ENCODE peak calls at places on chromosomes 13 and 19, in ten cellular contexts. P, T, C, K, N, W, J, U, R and X are unnamed samples.

GRCh38 chr13:98089246-98089645 is 53.6 kb upstream of the FARP1 start:
- DNase-seq in P (peak; percentile 30), K (peak; percentile 90), U (no peak), N (no peak), W (no peak), R (no peak), T (no peak), C (no peak), J (no peak), X (no peak)

GRCh38 chr13:50410921-50411712 is 395.9 kb downstream of the KCNRG start:
- DNase-seq in P (peak; percentile 85), C (no peak), J (no peak), W (no peak), U (no peak), N (no peak), K (peak; percentile 76), R (peak; percentile 4), T (no peak), X (peak; percentile 89)

GRCh38 chr13:60230593-60230992 is 66.9 kb upstream of the DIAPH3 start:
- DNase-seq in K (peak; percentile 34), J (no peak), N (no peak), W (no peak), P (no peak), C (no peak), R (no peak), T (no peak), U (no peak), X (peak; percentile 35)

GRCh38 chr19:8827277-8827676 is 4.8 kb downstream of the ZNF558 start:
- DNase-seq in C (no peak), J (no peak), P (no peak), W (no peak), U (no peak), R (no peak), N (no peak), T (no peak), K (no peak), X (no peak)

GRCh38 chr13:74134777-74135305 is 637 bp upstream of the KLF12 start:
- DNase-seq in T (peak; percentile 82), N (no peak), C (peak; percentile 32), K (no peak), R (peak; percentile 48), U (no peak), P (no peak), W (peak; percentile 66), J (no peak), X (no peak)

GRCh38 chr19:7833225-7834156 is 3.5 kb downstream of the EVI5L start:
- DNase-seq in U (no peak), K (peak; percentile 77), T (no peak), J (no peak), R (no peak), P (peak; percentile 89), C (no peak), N (no peak), W (peak; percentile 78), X (peak; percentile 80)

GRCh38 chr19:55118401-55118991 is 1.1 kb upstream of the PPP1R12C start:
- DNase-seq in N (peak; percentile 59), C (peak; percentile 93), R (no peak), T (no peak), J (no peak), P (peak; percentile 50), W (peak; percentile 57), K (peak; percentile 30), U (no peak), X (no peak)

GRCh38 chr19:389246-389934 is 19.6 kb downstream of the C2CD4C start:
- DNase-seq in J (no peak), K (peak; percentile 20), P (no peak), N (no peak), W (no peak), C (peak; percentile 33), T (no peak), R (no peak), U (no peak), X (no peak)